ENCODE peak calls at places on chromosomes 11 and 22, in five cellular contexts. S is astrocyte of the hippocampus, F is GM20000, Z is Right ventricle myocardium superior, K is Caki2. X is an unnamed sample.

GRCh38 chr22:38441620-38442287 is 13.2 kb downstream of the KCNJ4 start:
- DNase-seq in Z (no peak), K (no peak), F (no peak), S (peak), X (no peak)

GRCh38 chr22:23219787-23220484 is 39.6 kb downstream of the BCR start:
- DNase-seq in F (peak), K (peak), Z (no peak), S (peak), X (peak)

GRCh38 chr11:47156333-47156732 is 20.3 kb downstream of the ARFGAP2 start:
- DNase-seq in K (no peak), S (peak), F (no peak), Z (no peak), X (no peak)

GRCh38 chr11:112195906-112196305 is 20.6 kb downstream of the BCO2 start:
- DNase-seq in K (peak), Z (no peak), F (no peak), S (no peak), X (no peak)

GRCh38 chr11:118917488-118918127 is 8.1 kb downstream of the BCL9L start:
- DNase-seq in F (no peak), S (peak), Z (peak), K (peak), X (peak)

GRCh38 chr11:126034026-126034822 is 28.4 kb downstream of the CDON start:
- DNase-seq in F (no peak), Z (no peak), K (no peak), S (no peak), X (no peak)

GRCh38 chr11:61254403-61255025 is 13.5 kb downstream of the PGA5 start:
- DNase-seq in K (peak), Z (peak), F (peak), S (peak), X (peak)

GRCh38 chr22:39478461-39478860 is 21.6 kb downstream of the MGAT3 start:
- DNase-seq in Z (no peak), F (no peak), K (peak), S (peak), X (no peak)

GRCh38 chr11:19628018-19628417 is 84.6 kb upstream of the NAV2 start:
- DNase-seq in F (no peak), S (no peak), Z (peak), K (no peak), X (no peak)

GRCh38 chr22:37178350-37179125 is 9.5 kb downstream of the C1QTNF6 start:
- DNase-seq in F (no peak), K (peak), S (peak), Z (peak), X (no peak)